ENCODE peak calls at places on chromosomes 3 and 15, in eight cellular contexts. Y, P, L, U, V, S, C and B are unnamed samples.

GRCh38 chr15:71532994-71533393 is 277.4 kb upstream of the NR2E3 start:
- DNase-seq in P (peak), Y (no peak), V (no peak), U (no peak), L (no peak), C (no peak), S (no peak), B (no peak)

GRCh38 chr15:40108061-40108854 is 421 bp downstream of the BMF start:
- DNase-seq in C (no peak), V (no peak), L (peak), S (peak), Y (no peak), P (peak), U (no peak), B (no peak)

GRCh38 chr3:16671690-16672089 is 66.5 kb upstream of the DAZL start:
- DNase-seq in L (no peak), Y (no peak), U (no peak), C (no peak), P (no peak), V (no peak), S (no peak), B (no peak)

GRCh38 chr3:106299300-106300098 is 430.7 kb upstream of the CBLB start:
- DNase-seq in V (peak), S (no peak), U (no peak), C (no peak), L (no peak), P (peak), Y (no peak), B (no peak)

GRCh38 chr3:177514341-177515193 is 317.3 kb upstream of the TBL1XR1 start:
- DNase-seq in P (no peak), C (no peak), U (no peak), Y (no peak), L (no peak), S (no peak), V (no peak), B (no peak)

GRCh38 chr15:51232581-51232980 is 105.8 kb downstream of the CYP19A1 start:
- DNase-seq in U (no peak), C (no peak), S (no peak), V (no peak), P (no peak), Y (no peak), L (no peak), B (no peak)

GRCh38 chr3:116384717-116385116 is 60.6 kb downstream of the LSAMP start:
- DNase-seq in L (no peak), U (no peak), S (no peak), P (no peak), Y (no peak), C (no peak), V (no peak), B (no peak)

GRCh38 chr3:15439476-15439875 is 12.1 kb downstream of the EAF1 start:
- DNase-seq in U (no peak), S (no peak), L (no peak), C (no peak), P (no peak), V (no peak), Y (no peak), B (no peak)

GRCh38 chr3:27633224-27633545 is 88.9 kb downstream of the EOMES start:
- DNase-seq in Y (no peak), S (no peak), V (no peak), U (no peak), C (no peak), P (no peak), L (no peak), B (no peak)

GRCh38 chr3:147381610-147382009 is 24.7 kb downstream of the ZIC4 start:
- DNase-seq in L (no peak), V (no peak), C (no peak), Y (no peak), P (no peak), U (no peak), S (no peak), B (no peak)

GRCh38 chr3:72661115-72661457 is 187.2 kb downstream of the SHQ1 start:
- DNase-seq in V (peak), Y (no peak), P (no peak), C (no peak), U (peak), S (peak), L (no peak), B (no peak)

GRCh38 chr15:73596214-73596613 is 37.0 kb downstream of the NPTN start:
- DNase-seq in V (no peak), U (no peak), Y (no peak), P (no peak), S (no peak), L (no peak), C (no peak), B (no peak)

GRCh38 chr3:142027295-142027694 is 122.0 kb downstream of the TFDP2 start:
- DNase-seq in U (no peak), C (no peak), L (no peak), S (no peak), Y (no peak), P (no peak), V (no peak), B (no peak)

GRCh38 chr15:78830514-78831228 is 19.4 kb upstream of the ADAMTS7 start:
- DNase-seq in L (no peak), C (no peak), Y (no peak), P (no peak), S (no peak), U (no peak), V (no peak), B (no peak)

GRCh38 chr3:153667341-153667740 is 453.8 kb upstream of the ARHGEF26 start:
- DNase-seq in S (no peak), C (no peak), P (no peak), U (no peak), L (no peak), V (peak), Y (no peak), B (no peak)

GRCh38 chr15:83365370-83365938 is 81.0 kb upstream of the BNC1 start:
- DNase-seq in L (peak), Y (no peak), P (no peak), U (no peak), V (no peak), C (no peak), S (peak), B (no peak)

GRCh38 chr3:138944842-138945645 is 1.9 kb downstream of the FOXL2 start:
- DNase-seq in C (no peak), P (no peak), U (no peak), Y (no peak), V (no peak), L (no peak), S (no peak), B (no peak)

GRCh38 chr15:34360298-34360697 is 6.7 kb downstream of the LPCAT4 start:
- DNase-seq in U (no peak), P (no peak), S (no peak), C (no peak), L (no peak), Y (no peak), V (no peak), B (no peak)

GRCh38 chr3:198028718-198029117 is 68.7 kb downstream of the LMLN start:
- DNase-seq in S (no peak), L (no peak), P (no peak), V (peak), U (no peak), C (no peak), Y (no peak), B (no peak)

GRCh38 chr3:128319107-128319506 is 147.6 kb downstream of the DNAJB8 start:
- DNase-seq in U (peak), P (no peak), C (no peak), V (no peak), S (no peak), Y (no peak), L (no peak), B (no peak)

GRCh38 chr3:127042634-127043033 is 59.7 kb downstream of the PLXNA1 start:
- DNase-seq in Y (no peak), L (no peak), S (peak), U (peak), V (no peak), P (no peak), C (no peak), B (no peak)

GRCh38 chr3:108518895-108519294 is 8.5 kb upstream of the MYH15 start:
- DNase-seq in L (no peak), P (no peak), C (no peak), V (no peak), S (no peak), U (no peak), Y (no peak), B (no peak)

GRCh38 chr3:13507791-13508339 is 27.8 kb downstream of the HDAC11 start:
- DNase-seq in V (no peak), C (no peak), U (no peak), Y (no peak), L (no peak), P (no peak), S (peak), B (no peak)

GRCh38 chr15:78047631-78048409 is 29.7 kb downstream of the TBC1D2B start:
- DNase-seq in P (no peak), U (no peak), L (no peak), V (no peak), Y (no peak), C (no peak), S (no peak), B (no peak)

GRCh38 chr15:71366926-71367325 is 251.7 kb downstream of the THSD4 start:
- DNase-seq in U (no peak), Y (no peak), L (no peak), S (no peak), C (no peak), V (no peak), P (no peak), B (no peak)

GRCh38 chr3:137809523-137809922 is 45.4 kb downstream of the SOX14 start:
- DNase-seq in P (no peak), U (no peak), L (no peak), C (no peak), Y (no peak), V (no peak), S (no peak), B (no peak)

GRCh38 chr3:58659051-58659675 is 7.4 kb downstream of the FAM3D start:
- DNase-seq in V (no peak), S (no peak), U (peak), Y (no peak), C (no peak), P (no peak), L (no peak), B (no peak)

GRCh38 chr3:86793786-86794185 is 197.2 kb downstream of the VGLL3 start:
- DNase-seq in S (no peak), P (no peak), C (no peak), Y (no peak), U (no peak), L (no peak), V (peak), B (no peak)

GRCh38 chr3:8882171-8882593 is 81.1 kb downstream of the RAD18 start:
- DNase-seq in L (no peak), V (no peak), Y (no peak), S (no peak), U (no peak), P (no peak), C (no peak), B (no peak)

GRCh38 chr3:134796313-134797079 is 1.4 kb downstream of the EPHB1 start:
- DNase-seq in U (no peak), C (no peak), S (no peak), L (no peak), V (no peak), P (no peak), Y (no peak), B (no peak)

GRCh38 chr15:101203607-101204006 is 48.2 kb downstream of the CHSY1 start:
- DNase-seq in U (no peak), S (no peak), P (no peak), Y (no peak), V (no peak), L (no peak), C (no peak), B (no peak)